ENCODE peak calls at places on chromosomes 4 and X, in ten cellular contexts. N is CD8-positive, alpha-beta memory T cell; C is right cardiac atrium; A is psoas muscle; M is CD4-positive, alpha-beta memory T cell; R is CD8-positive, alpha-beta T cell; Y is astrocyte; H is colonic mucosa; K is endodermal cell; X is GM23338. P is an unnamed sample.

GRCh38 chr4:42995343-42995944 is 102.9 kb downstream of the GRXCR1 start:
- DNase-seq in N (no peak), C (no peak), A (no peak), M (no peak), R (no peak), Y (peak; percentile 15), H (no peak), K (no peak), X (peak; percentile 70), P (no peak)

GRCh38 chrX:109856974-109857373 is 123.9 kb upstream of the ACSL4 start:
- DNase-seq in N (peak; percentile 28), C (no peak), A (no peak), M (peak; percentile 31), R (no peak), Y (no peak), H (no peak), K (no peak), X (peak; percentile 46), P (no peak)

GRCh38 chr4:16082424-16083216 is 1.2 kb downstream of the PROM1 start:
- DNase-seq in N (no peak), C (peak; percentile 67), A (no peak), M (no peak), R (no peak), Y (peak; percentile 27), H (peak; percentile 45), K (peak; percentile 96), X (peak; percentile 98), P (peak; percentile 71)

GRCh38 chr4:154989511-154989910 is 208.4 kb downstream of the RBM46 start:
- DNase-seq in N (no peak), C (no peak), A (no peak), M (no peak), R (no peak), Y (no peak), H (no peak), K (no peak), X (peak; percentile 21), P (no peak)

GRCh38 chrX:50680990-50681389 is 133.0 kb downstream of the SHROOM4 start:
- DNase-seq in N (no peak), C (no peak), A (no peak), M (no peak), R (no peak), Y (no peak), H (no peak), K (peak; percentile 75), X (peak; percentile 56), P (no peak)

GRCh38 chr4:35710343-35710742 is 534.0 kb downstream of the ARAP2 start:
- DNase-seq in N (no peak), C (no peak), A (no peak), M (no peak), R (no peak), Y (no peak), H (no peak), K (no peak), X (no peak), P (no peak)

GRCh38 chr4:83252782-83253405 is 31.7 kb downstream of the COQ2 start:
- DNase-seq in N (peak; percentile 75), C (peak; percentile 60), A (no peak), M (peak; percentile 80), R (peak; percentile 51), Y (peak; percentile 13), H (peak; percentile 93), K (peak; percentile 93), X (peak; percentile 90), P (peak; percentile 90)

GRCh38 chrX:42754582-42754981 is 23.4 kb downstream of the PPP1R2C start:
- DNase-seq in N (no peak), C (no peak), A (no peak), M (no peak), R (no peak), Y (no peak), H (no peak), K (no peak), X (no peak), P (no peak)

GRCh38 chr4:23877758-23878229 is 12.1 kb downstream of the PPARGC1A start:
- DNase-seq in N (no peak), C (no peak), A (no peak), M (no peak), R (no peak), Y (peak; percentile 85), H (peak; percentile 72), K (no peak), X (no peak), P (no peak)

GRCh38 chrX:140917354-140918115 is 84.9 kb upstream of the SPANXB1 start:
- DNase-seq in N (no peak), C (no peak), A (no peak), M (no peak), R (no peak), Y (no peak), H (no peak), K (no peak), X (no peak), P (no peak)

GRCh38 chrX:131783555-131784338 is 239.4 kb upstream of the STK26 start:
- DNase-seq in N (peak; percentile 81), C (peak; percentile 70), A (peak; percentile 63), M (no peak), R (no peak), Y (peak; percentile 64), H (peak; percentile 88), K (no peak), X (no peak), P (no peak)

GRCh38 chrX:40976971-40977370 is 108.3 kb upstream of the USP9X start:
- DNase-seq in N (no peak), C (no peak), A (no peak), M (no peak), R (no peak), Y (no peak), H (no peak), K (no peak), X (no peak), P (no peak)

GRCh38 chrX:97050413-97050812 is 166.7 kb downstream of the RPA4 start:
- DNase-seq in N (no peak), C (no peak), A (no peak), M (no peak), R (no peak), Y (no peak), H (no peak), K (no peak), X (no peak), P (no peak)

GRCh38 chr4:107304699-107305286 is 268.7 kb upstream of the DKK2 start:
- DNase-seq in N (no peak), C (no peak), A (no peak), M (no peak), R (no peak), Y (no peak), H (no peak), K (no peak), X (no peak), P (no peak)

GRCh38 chrX:16718824-16719333 is 533 bp upstream of the SYAP1 start:
- DNase-seq in N (no peak), C (no peak), A (no peak), M (no peak), R (no peak), Y (no peak), H (no peak), K (no peak), X (no peak), P (no peak)

GRCh38 chrX:8636442-8636841 is 95.5 kb downstream of the ANOS1 start:
- DNase-seq in N (no peak), C (no peak), A (no peak), M (no peak), R (no peak), Y (no peak), H (no peak), K (no peak), X (no peak), P (no peak)
- H3K4me3 ChIP-seq in N (no peak overlapping the region), C (no peak overlapping the region), A (no peak overlapping the region), M (no peak overlapping the region), R (no peak overlapping the region), Y (no peak overlapping the region), H (no peak overlapping the region), K (no peak overlapping the region), X (no peak overlapping the region), P (no peak overlapping the region)

DNA sequence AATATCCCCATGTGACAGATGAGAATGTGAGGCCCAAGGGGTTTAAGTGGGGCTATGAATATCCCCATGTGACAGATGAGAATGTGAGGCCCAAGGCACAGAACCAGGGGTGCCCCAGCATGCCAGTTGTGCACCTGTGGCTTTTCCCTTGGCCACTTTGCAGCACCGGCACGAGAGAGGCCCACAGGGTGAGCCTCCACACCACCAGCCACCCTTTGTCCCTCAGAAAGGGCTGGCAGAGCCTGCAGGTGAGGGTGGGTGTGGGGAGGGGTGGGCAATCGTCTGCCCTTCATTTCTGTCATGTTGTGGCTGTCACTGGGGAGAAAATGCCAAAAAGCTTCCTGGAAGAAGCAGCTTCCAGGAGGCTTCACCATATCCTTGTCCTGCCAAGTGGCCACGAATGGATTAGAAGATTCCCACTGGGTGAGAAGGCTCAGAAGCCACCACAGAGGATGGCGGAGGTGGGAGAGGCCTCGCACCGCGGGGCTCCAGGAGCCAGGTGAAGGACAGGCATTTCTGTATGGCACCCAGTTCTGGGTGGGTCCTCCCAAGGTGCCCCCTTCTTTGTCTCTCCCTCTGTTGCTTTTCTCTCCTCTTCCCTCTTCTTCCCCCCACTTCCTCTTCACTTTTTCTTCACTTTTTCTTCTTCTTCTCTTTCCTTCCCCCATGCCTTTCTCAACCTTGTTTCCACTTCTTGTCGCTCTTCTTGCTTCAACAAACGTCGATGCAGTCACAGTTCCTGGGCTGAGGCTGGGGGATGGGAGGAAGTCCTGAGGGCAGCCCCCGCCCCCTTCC is 469 bp upstream of the GPR78 start:
- DNase-seq in N (no peak), C (no peak), A (peak; percentile 20), M (no peak), R (no peak), Y (no peak), H (no peak), K (no peak), X (no peak), P (no peak)
- H3K4me1 ChIP-seq in N (no peaks in the 10 kb centered on the region), C (no peaks in the 10 kb centered on the region), A (no peaks in the 10 kb centered on the region), M (no peaks in the 10 kb centered on the region), R (no peaks in the 10 kb centered on the region), Y (no peaks in the 10 kb centered on the region), H (no peaks in the 10 kb centered on the region), K (peaks cover 22% of the 10 kb centered on the region), X (peaks cover 16% of the 10 kb centered on the region), P (peaks cover 5% of the 10 kb centered on the region)

DNA sequence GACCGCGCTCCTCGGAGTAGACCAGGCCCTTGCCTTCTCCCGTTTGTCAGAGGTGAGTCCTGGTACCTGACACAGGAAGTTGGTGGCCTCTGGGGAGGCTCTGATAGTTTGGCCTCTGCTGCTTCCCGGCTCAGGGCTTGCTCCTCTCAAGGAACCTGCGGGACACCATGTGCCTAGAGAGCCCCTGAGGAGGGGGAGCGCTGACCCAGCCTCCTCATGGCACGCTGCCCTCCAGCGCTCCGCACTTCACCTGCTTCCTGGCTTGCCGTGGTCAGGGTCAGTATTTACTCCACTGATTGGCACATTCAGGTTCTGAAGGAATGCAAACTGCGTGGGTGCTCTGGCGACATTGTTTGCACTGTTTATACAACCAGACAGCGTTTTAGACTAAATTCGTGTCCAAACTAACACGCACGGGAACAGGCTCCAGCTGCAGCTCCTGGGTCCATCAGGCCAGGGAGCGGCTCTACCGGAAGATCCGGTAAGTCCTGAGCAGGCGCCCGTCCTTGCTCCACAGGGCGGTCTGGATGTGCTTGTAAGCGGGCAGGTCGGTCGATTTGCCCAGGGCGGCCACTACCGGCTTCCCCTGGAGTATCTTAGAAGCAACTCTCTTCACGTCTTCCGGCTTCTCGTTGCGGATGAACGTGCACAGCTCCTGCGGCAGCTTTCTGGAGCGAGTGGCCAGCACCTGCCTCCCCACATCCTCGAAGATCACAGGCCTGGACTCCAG is 121.6 kb upstream of the GRID2 start:
- DNase-seq in N (no peak), C (no peak), A (no peak), M (peak; percentile 35), R (no peak), Y (no peak), H (no peak), K (no peak), X (no peak), P (no peak)
- H3K4me3 ChIP-seq in N (no peak overlapping the region), C (no peak overlapping the region), A (no peak overlapping the region), M (no peak overlapping the region), R (no peak overlapping the region), Y (no peak overlapping the region), H (no peak overlapping the region), K (no peak overlapping the region), X (no peak overlapping the region), P (no peak overlapping the region)

GRCh38 chr4:122548452-122548851 is 72.4 kb downstream of the IL21 start:
- DNase-seq in N (no peak), C (no peak), A (no peak), M (no peak), R (no peak), Y (peak; percentile 76), H (no peak), K (no peak), X (no peak), P (no peak)
- H3K4me1 ChIP-seq in N (no peaks in the 10 kb centered on the region), C (no peaks in the 10 kb centered on the region), A (no peaks in the 10 kb centered on the region), M (peaks cover 2% of the 10 kb centered on the region), R (no peaks in the 10 kb centered on the region), Y (no peaks in the 10 kb centered on the region), H (no peaks in the 10 kb centered on the region), K (peaks cover 3% of the 10 kb centered on the region), X (peaks cover 16% of the 10 kb centered on the region), P (no peaks in the 10 kb centered on the region)

P was measured in SJCRH30.